ENCODE peak calls at places on chromosomes 13 and 19, in nine cellular contexts. One of them, this sample, is unnamed.

GRCh38 chr19:37654833-37655688 is at the start of gene ZFP30:
- DNase-seq in cardiac muscle cell: peak
- DNase-seq in psoas muscle: peak
- DNase-seq in heart left ventricle: peak
- DNase-seq in IMR-90: peak
- DNase-seq in ascending aorta: peak
- DNase-seq in coronary artery: peak
- DNase-seq in LNCaP clone FGC: peak
- DNase-seq in ovary: peak
- DNase-seq in this sample: peak

GRCh38 chr19:10670187-10670586 is 16.0 kb downstream of the ILF3 start:
- DNase-seq in cardiac muscle cell: no peak
- DNase-seq in psoas muscle: no peak
- DNase-seq in heart left ventricle: no peak
- DNase-seq in IMR-90: no peak
- DNase-seq in ascending aorta: no peak
- DNase-seq in coronary artery: no peak
- DNase-seq in LNCaP clone FGC: no peak
- DNase-seq in ovary: no peak
- DNase-seq in this sample: no peak

GRCh38 chr13:42667638-42668037 is 93.7 kb downstream of the TNFSF11 start:
- DNase-seq in cardiac muscle cell: no peak
- DNase-seq in psoas muscle: no peak
- DNase-seq in heart left ventricle: no peak
- DNase-seq in IMR-90: no peak
- DNase-seq in ascending aorta: no peak
- DNase-seq in coronary artery: no peak
- DNase-seq in LNCaP clone FGC: no peak
- DNase-seq in ovary: no peak
- DNase-seq in this sample: no peak

GRCh38 chr19:30288957-30289735 is 83.0 kb upstream of the ZNF536 start:
- DNase-seq in cardiac muscle cell: no peak
- DNase-seq in psoas muscle: no peak
- DNase-seq in heart left ventricle: no peak
- DNase-seq in IMR-90: no peak
- DNase-seq in ascending aorta: no peak
- DNase-seq in coronary artery: peak
- DNase-seq in LNCaP clone FGC: no peak
- DNase-seq in ovary: no peak
- DNase-seq in this sample: no peak

GRCh38 chr13:102913924-102914628 is 68.2 kb downstream of the ERCC5 start:
- DNase-seq in cardiac muscle cell: peak
- DNase-seq in psoas muscle: no peak
- DNase-seq in heart left ventricle: no peak
- DNase-seq in IMR-90: peak
- DNase-seq in ascending aorta: no peak
- DNase-seq in coronary artery: no peak
- DNase-seq in LNCaP clone FGC: peak
- DNase-seq in ovary: no peak
- DNase-seq in this sample: no peak

GRCh38 chr19:33720691-33721682 is 75.7 kb upstream of the KCTD15 start:
- DNase-seq in cardiac muscle cell: no peak
- DNase-seq in psoas muscle: no peak
- DNase-seq in heart left ventricle: no peak
- DNase-seq in IMR-90: no peak
- DNase-seq in ascending aorta: no peak
- DNase-seq in coronary artery: no peak
- DNase-seq in LNCaP clone FGC: no peak
- DNase-seq in ovary: no peak
- DNase-seq in this sample: no peak

GRCh38 chr13:113533441-113533840 is 42.9 kb upstream of the DCUN1D2 start:
- DNase-seq in cardiac muscle cell: no peak
- DNase-seq in psoas muscle: no peak
- DNase-seq in heart left ventricle: no peak
- DNase-seq in IMR-90: peak
- DNase-seq in ascending aorta: no peak
- DNase-seq in coronary artery: no peak
- DNase-seq in LNCaP clone FGC: no peak
- DNase-seq in ovary: no peak
- DNase-seq in this sample: no peak

GRCh38 chr19:46365561-46365960 is 18.7 kb downstream of the PPP5C start:
- DNase-seq in cardiac muscle cell: no peak
- DNase-seq in psoas muscle: no peak
- DNase-seq in heart left ventricle: no peak
- DNase-seq in IMR-90: no peak
- DNase-seq in ascending aorta: no peak
- DNase-seq in coronary artery: peak
- DNase-seq in LNCaP clone FGC: no peak
- DNase-seq in ovary: no peak
- DNase-seq in this sample: no peak

GRCh38 chr13:30441304-30441703 is 19.0 kb downstream of the UBE2L5 start:
- DNase-seq in cardiac muscle cell: no peak
- DNase-seq in psoas muscle: no peak
- DNase-seq in heart left ventricle: no peak
- DNase-seq in IMR-90: peak
- DNase-seq in ascending aorta: no peak
- DNase-seq in coronary artery: no peak
- DNase-seq in LNCaP clone FGC: no peak
- DNase-seq in ovary: no peak
- DNase-seq in this sample: no peak

GRCh38 chr13:75479102-75479501 is 2.9 kb downstream of the TBC1D4 start:
- DNase-seq in cardiac muscle cell: no peak
- DNase-seq in psoas muscle: no peak
- DNase-seq in heart left ventricle: no peak
- DNase-seq in IMR-90: no peak
- DNase-seq in ascending aorta: no peak
- DNase-seq in coronary artery: no peak
- DNase-seq in LNCaP clone FGC: peak
- DNase-seq in ovary: no peak
- DNase-seq in this sample: no peak

GRCh38 chr13:40109324-40109958 is 454.0 kb downstream of the COG6 start:
- DNase-seq in cardiac muscle cell: peak
- DNase-seq in psoas muscle: peak
- DNase-seq in heart left ventricle: no peak
- DNase-seq in IMR-90: peak
- DNase-seq in ascending aorta: no peak
- DNase-seq in coronary artery: no peak
- DNase-seq in LNCaP clone FGC: no peak
- DNase-seq in ovary: no peak
- DNase-seq in this sample: no peak

GRCh38 chr13:21637296-21637695 is 33.3 kb upstream of the MICU2 start:
- DNase-seq in cardiac muscle cell: peak
- DNase-seq in psoas muscle: no peak
- DNase-seq in heart left ventricle: no peak
- DNase-seq in IMR-90: peak
- DNase-seq in ascending aorta: no peak
- DNase-seq in coronary artery: no peak
- DNase-seq in LNCaP clone FGC: no peak
- DNase-seq in ovary: no peak
- DNase-seq in this sample: peak

GRCh38 chr19:28428644-28429348 is 784.2 kb downstream of the UQCRFS1 start:
- DNase-seq in cardiac muscle cell: no peak
- DNase-seq in psoas muscle: no peak
- DNase-seq in heart left ventricle: no peak
- DNase-seq in IMR-90: no peak
- DNase-seq in ascending aorta: no peak
- DNase-seq in coronary artery: no peak
- DNase-seq in LNCaP clone FGC: no peak
- DNase-seq in ovary: no peak
- DNase-seq in this sample: no peak

GRCh38 chr19:1882786-1883692 is 2.3 kb downstream of the ABHD17A start:
- DNase-seq in cardiac muscle cell: no peak
- DNase-seq in psoas muscle: no peak
- DNase-seq in heart left ventricle: no peak
- DNase-seq in IMR-90: no peak
- DNase-seq in ascending aorta: no peak
- DNase-seq in coronary artery: no peak
- DNase-seq in LNCaP clone FGC: no peak
- DNase-seq in ovary: no peak
- DNase-seq in this sample: no peak

GRCh38 chr19:1884291-1884718 is 991 bp downstream of the ABHD17A start:
- DNase-seq in cardiac muscle cell: no peak
- DNase-seq in psoas muscle: no peak
- DNase-seq in heart left ventricle: no peak
- DNase-seq in IMR-90: no peak
- DNase-seq in ascending aorta: no peak
- DNase-seq in coronary artery: no peak
- DNase-seq in LNCaP clone FGC: no peak
- DNase-seq in ovary: no peak
- DNase-seq in this sample: no peak

GRCh38 chr19:1883784-1884183 is 1.5 kb downstream of the ABHD17A start:
- DNase-seq in cardiac muscle cell: no peak
- DNase-seq in psoas muscle: no peak
- DNase-seq in heart left ventricle: no peak
- DNase-seq in IMR-90: no peak
- DNase-seq in ascending aorta: no peak
- DNase-seq in coronary artery: no peak
- DNase-seq in LNCaP clone FGC: no peak
- DNase-seq in ovary: no peak
- DNase-seq in this sample: no peak

GRCh38 chr19:1882089-1882785 is 3.1 kb downstream of the ABHD17A start:
- DNase-seq in cardiac muscle cell: no peak
- DNase-seq in psoas muscle: no peak
- DNase-seq in heart left ventricle: no peak
- DNase-seq in IMR-90: no peak
- DNase-seq in ascending aorta: no peak
- DNase-seq in coronary artery: no peak
- DNase-seq in LNCaP clone FGC: no peak
- DNase-seq in ovary: no peak
- DNase-seq in this sample: no peak

DNA sequence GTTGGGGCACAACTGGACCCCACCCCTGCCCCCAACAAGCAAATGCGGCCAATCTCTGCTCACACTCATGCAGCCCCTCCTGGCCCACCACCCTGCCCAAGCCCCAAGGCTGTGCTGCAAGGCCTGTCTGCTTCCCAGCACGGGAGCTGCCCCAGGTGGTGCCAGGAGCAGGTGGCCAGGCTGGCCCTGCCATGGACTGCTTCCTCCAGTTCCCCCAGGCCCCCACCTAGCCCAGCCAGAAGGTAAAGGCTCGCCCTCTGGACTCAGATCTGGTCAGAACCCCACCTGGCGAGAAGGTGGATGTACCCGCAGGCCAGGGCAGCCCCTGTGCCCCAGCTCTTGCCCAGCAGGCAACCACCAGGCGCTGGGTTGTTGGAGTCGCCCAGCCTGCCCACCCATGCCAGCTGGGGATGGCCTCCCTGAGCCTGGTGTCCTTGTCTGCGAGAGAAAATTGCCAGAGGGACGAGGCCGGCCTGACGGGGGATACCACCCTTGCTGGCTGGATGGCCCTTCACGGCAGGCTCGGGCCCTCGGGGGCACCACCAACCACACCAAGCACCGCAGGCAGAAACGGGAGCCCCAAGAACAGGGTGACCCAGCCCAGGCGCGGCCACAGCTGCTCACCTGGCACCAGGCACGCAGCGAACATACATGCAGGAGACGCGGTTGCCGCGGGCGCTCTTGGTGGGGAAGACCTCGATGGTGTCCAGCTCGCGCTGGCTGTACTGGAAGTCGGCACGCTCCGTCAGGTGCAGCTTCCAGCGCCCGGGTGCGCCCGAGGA is 4.5 kb downstream of the ABHD17A start:
- DNase-seq in cardiac muscle cell: no peak
- DNase-seq in psoas muscle: no peak
- DNase-seq in heart left ventricle: no peak
- DNase-seq in IMR-90: no peak
- DNase-seq in ascending aorta: no peak
- DNase-seq in coronary artery: no peak
- DNase-seq in LNCaP clone FGC: no peak
- DNase-seq in ovary: no peak
- DNase-seq in this sample: no peak
- H3K4me3 ChIP-seq in cardiac muscle cell: no peak
- H3K4me3 ChIP-seq in psoas muscle: peak
- H3K4me3 ChIP-seq in heart left ventricle: peak
- H3K4me3 ChIP-seq in IMR-90: no peak
- H3K4me3 ChIP-seq in ascending aorta: no peak
- H3K4me3 ChIP-seq in coronary artery: peak
- H3K4me3 ChIP-seq in LNCaP clone FGC: no peak
- H3K4me3 ChIP-seq in ovary: no peak
- H3K4me3 ChIP-seq in this sample: no peak

GRCh38 chr13:47611664-47612288 is 389.3 kb downstream of the SUCLA2 start:
- DNase-seq in cardiac muscle cell: no peak
- DNase-seq in psoas muscle: no peak
- DNase-seq in heart left ventricle: no peak
- DNase-seq in IMR-90: peak
- DNase-seq in ascending aorta: no peak
- DNase-seq in coronary artery: no peak
- DNase-seq in LNCaP clone FGC: no peak
- DNase-seq in ovary: no peak
- DNase-seq in this sample: no peak
- TF ChIP-seq CTCF in cardiac muscle cell: no peak
- TF ChIP-seq CTCF in psoas muscle: no peak
- TF ChIP-seq CTCF in heart left ventricle: no peak
- TF ChIP-seq CTCF in IMR-90: no peak
- TF ChIP-seq CTCF in ascending aorta: no peak
- TF ChIP-seq CTCF in coronary artery: no peak
- TF ChIP-seq CTCF in LNCaP clone FGC: no peak
- TF ChIP-seq CTCF in ovary: no peak
- TF ChIP-seq CTCF in this sample: no peak

DNA sequence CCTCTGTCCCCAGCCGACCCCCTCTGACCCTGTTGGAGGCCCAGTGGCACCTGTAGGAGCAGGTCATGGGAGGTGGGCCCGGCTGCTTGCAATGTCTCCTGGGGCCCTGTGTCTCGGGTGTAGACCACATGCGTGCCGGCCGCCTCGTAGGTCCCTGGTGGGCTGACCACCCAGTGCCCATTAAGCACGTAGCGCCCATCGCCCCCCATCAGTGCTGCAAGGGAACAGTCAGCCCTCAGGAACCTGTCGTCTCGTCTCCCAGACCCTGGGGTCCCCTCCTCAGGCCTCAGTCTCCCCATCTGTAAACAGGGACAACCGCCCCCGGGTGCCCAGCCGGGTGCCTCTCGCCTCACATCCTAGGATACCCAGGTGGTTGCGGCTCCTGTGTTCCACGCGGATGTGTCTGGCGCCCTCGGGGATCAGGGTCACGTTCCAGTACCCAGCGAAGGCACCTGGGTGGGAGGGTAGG is 5.6 kb downstream of the ADAMTSL5 start:
- DNase-seq in cardiac muscle cell: no peak
- DNase-seq in psoas muscle: no peak
- DNase-seq in heart left ventricle: no peak
- DNase-seq in IMR-90: no peak
- DNase-seq in ascending aorta: no peak
- DNase-seq in coronary artery: no peak
- DNase-seq in LNCaP clone FGC: no peak
- DNase-seq in ovary: peak
- DNase-seq in this sample: no peak
- H3K4me3 ChIP-seq in cardiac muscle cell: no peak
- H3K4me3 ChIP-seq in psoas muscle: peak
- H3K4me3 ChIP-seq in heart left ventricle: peak
- H3K4me3 ChIP-seq in IMR-90: no peak
- H3K4me3 ChIP-seq in ascending aorta: peak
- H3K4me3 ChIP-seq in coronary artery: peak
- H3K4me3 ChIP-seq in LNCaP clone FGC: peak
- H3K4me3 ChIP-seq in ovary: peak
- H3K4me3 ChIP-seq in this sample: no peak

DNA sequence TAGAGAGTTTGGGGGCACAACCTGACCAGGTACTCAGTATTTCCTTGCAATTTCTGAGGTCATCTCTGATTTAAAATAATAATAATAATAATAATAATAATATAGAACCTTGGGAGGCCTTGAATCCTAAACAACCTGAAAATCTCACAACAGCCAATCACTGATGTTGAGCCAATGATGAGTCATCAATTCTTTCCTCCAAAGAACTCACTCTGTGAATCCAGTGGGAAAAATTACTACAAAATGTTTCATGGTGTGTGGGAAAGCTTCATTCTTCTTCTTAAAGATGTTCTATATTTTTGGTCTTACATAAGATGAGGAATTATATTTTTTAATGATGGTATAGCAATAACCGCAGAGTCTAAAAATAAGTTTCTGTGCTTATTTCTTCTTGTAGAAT is 594.6 kb downstream of the EFNB2 start:
- DNase-seq in cardiac muscle cell: no peak
- DNase-seq in psoas muscle: no peak
- DNase-seq in heart left ventricle: no peak
- DNase-seq in IMR-90: no peak
- DNase-seq in ascending aorta: no peak
- DNase-seq in coronary artery: no peak
- DNase-seq in LNCaP clone FGC: no peak
- DNase-seq in ovary: no peak
- DNase-seq in this sample: no peak
- TF ChIP-seq CTCF in cardiac muscle cell: no peak
- TF ChIP-seq CTCF in psoas muscle: no peak
- TF ChIP-seq CTCF in heart left ventricle: no peak
- TF ChIP-seq CTCF in IMR-90: no peak
- TF ChIP-seq CTCF in ascending aorta: no peak
- TF ChIP-seq CTCF in coronary artery: no peak
- TF ChIP-seq CTCF in LNCaP clone FGC: no peak
- TF ChIP-seq CTCF in ovary: no peak
- TF ChIP-seq CTCF in this sample: no peak

This sample was measured in lower leg skin.